ENCODE peak calls at places on chromosomes 13 and 19, in six cellular contexts. I is amniotic stem cell; S is AG09319; W is GM10248; O is stimulated activated naive CD8-positive, alpha-beta T cell treated with anti-CD3 and anti-CD28 coated beads, Interleukin-15, Interleukin-2, amounts not matched to agents 100 U/mL and 50 U/mL, for 24 hours; Q is stimulated activated CD8-positive, alpha-beta memory T cell treated with anti-CD3 and anti-CD28 coated beads, Interleukin-12 subunit alpha, Interleukin-12 subunit beta, amount 100 ng/mL, for 4 hours. Z is an unnamed sample.

GRCh38 chr13:95099541-95099940 is 201.7 kb downstream of the ABCC4 start:
- DNase-seq in I (no peak), S (no peak), W (no peak), O (no peak), Q (no peak), Z (no peak)

GRCh38 chr13:45784755-45785675 is 66.5 kb downstream of the SIAH3 start:
- DNase-seq in I (no peak), S (no peak), W (no peak), O (no peak), Q (no peak), Z (no peak)

GRCh38 chr13:33285420-33286124 is at the start of gene STARD13:
- DNase-seq in I (peak; percentile 98), S (peak; percentile 96), W (peak; percentile 47), O (peak; percentile 6), Q (no peak), Z (peak; percentile 93)

GRCh38 chr13:112744306-112745021 is 54.6 kb downstream of the ATP11A start:
- DNase-seq in I (no peak), S (no peak), W (no peak), O (no peak), Q (no peak), Z (no peak)

GRCh38 chr13:58597552-58597951 is 966.0 kb downstream of the PCDH17 start:
- DNase-seq in I (no peak), S (no peak), W (no peak), O (no peak), Q (no peak), Z (no peak)

GRCh38 chr13:51663980-51664957 is 80.0 kb downstream of the WDFY2 start:
- DNase-seq in I (no peak), S (no peak), W (no peak), O (no peak), Q (no peak), Z (no peak)

GRCh38 chr13:97141564-97142005 is 80.5 kb upstream of the MBNL2 start:
- DNase-seq in I (peak; percentile 70), S (peak; percentile 23), W (no peak), O (peak; percentile 6), Q (no peak), Z (no peak)

GRCh38 chr19:1250374-1251232 is 2.2 kb downstream of the MIDN start:
- DNase-seq in I (no peak), S (no peak), W (no peak), O (peak; percentile 60), Q (peak; percentile 54), Z (peak; percentile 60)

GRCh38 chr19:49413348-49413747 is 9.9 kb downstream of the PTH2 start:
- DNase-seq in I (no peak), S (no peak), W (no peak), O (no peak), Q (no peak), Z (no peak)

GRCh38 chr19:3370728-3371591 is 4.6 kb downstream of the NFIC start:
- DNase-seq in I (no peak), S (no peak), W (peak; percentile 65), O (no peak), Q (no peak), Z (no peak)

GRCh38 chr19:44725251-44725650 is 23.3 kb upstream of the BCL3 start:
- DNase-seq in I (no peak), S (no peak), W (no peak), O (no peak), Q (no peak), Z (no peak)

GRCh38 chr13:75399168-75399878 is 82.6 kb downstream of the TBC1D4 start:
- DNase-seq in I (peak; percentile 43), S (peak; percentile 16), W (no peak), O (no peak), Q (no peak), Z (no peak)

GRCh38 chr19:8858260-8858659 is 26.1 kb downstream of the MBD3L1 start:
- DNase-seq in I (no peak), S (no peak), W (no peak), O (no peak), Q (no peak), Z (no peak)

GRCh38 chr19:4452230-4452990 is 5.2 kb downstream of the UBXN6 start:
- DNase-seq in I (no peak), S (no peak), W (no peak), O (no peak), Q (no peak), Z (no peak)

GRCh38 chr13:63274772-63275171 is 1859.1 kb upstream of the PCDH20 start:
- DNase-seq in I (no peak), S (no peak), W (no peak), O (no peak), Q (no peak), Z (no peak)

GRCh38 chr19:55667958-55668357 is 7.1 kb upstream of the EPN1 start:
- DNase-seq in I (no peak), S (no peak), W (no peak), O (no peak), Q (no peak), Z (no peak)

GRCh38 chr19:12782174-12782423 is 6.7 kb upstream of the HOOK2 start:
- DNase-seq in I (no peak), S (no peak), W (no peak), O (no peak), Q (no peak), Z (no peak)

GRCh38 chr19:55210120-55210493 is 806 bp upstream of the PTPRH start:
- DNase-seq in I (peak; percentile 90), S (peak; percentile 69), W (no peak), O (no peak), Q (no peak), Z (no peak)

GRCh38 chr13:41505209-41505835 is 48.0 kb downstream of the RGCC start:
- DNase-seq in I (peak; percentile 80), S (peak; percentile 67), W (no peak), O (no peak), Q (no peak), Z (no peak)

GRCh38 chr19:52214241-52214640 is 24.4 kb downstream of the PPP2R1A start:
- DNase-seq in I (no peak), S (no peak), W (no peak), O (no peak), Q (no peak), Z (no peak)

GRCh38 chr19:1907563-1908363 is 2.6 kb downstream of the ADAT3 start:
- DNase-seq in I (no peak), S (no peak), W (no peak), O (no peak), Q (no peak), Z (no peak)

GRCh38 chr13:44237276-44237767 is 136.3 kb upstream of the SERP2 start:
- DNase-seq in I (peak; percentile 60), S (peak; percentile 64), W (peak; percentile 23), O (peak; percentile 14), Q (no peak), Z (no peak)

GRCh38 chr19:46606019-46606418 is 4.9 kb downstream of the CALM3 start:
- DNase-seq in I (no peak), S (no peak), W (peak; percentile 4), O (no peak), Q (no peak), Z (no peak)

GRCh38 chr19:49677232-49677881 is at the start of gene PRMT1:
- DNase-seq in I (no peak), S (no peak), W (no peak), O (peak; percentile 66), Q (peak; percentile 37), Z (peak; percentile 94)

GRCh38 chr19:45781282-45782161 is 768 bp downstream of the DMPK start:
- DNase-seq in I (no peak), S (no peak), W (no peak), O (no peak), Q (no peak), Z (no peak)

GRCh38 chr13:25167349-25167748 is 4.7 kb downstream of the AMER2 start:
- DNase-seq in I (no peak), S (no peak), W (no peak), O (no peak), Q (no peak), Z (no peak)

GRCh38 chr19:46349311-46349993 is 2.6 kb downstream of the PPP5C start:
- DNase-seq in I (no peak), S (no peak), W (no peak), O (no peak), Q (no peak), Z (no peak)

GRCh38 chr19:41264581-41265375 is 606 bp downstream of the HNRNPUL1 start:
- DNase-seq in I (no peak), S (no peak), W (peak; percentile 46), O (peak; percentile 76), Q (peak; percentile 18), Z (no peak)

GRCh38 chr19:15419413-15420025 is 731 bp upstream of the AKAP8L start:
- DNase-seq in I (no peak), S (no peak), W (no peak), O (no peak), Q (no peak), Z (no peak)

GRCh38 chr19:6811378-6811777 is 38.9 kb downstream of the VAV1 start:
- DNase-seq in I (no peak), S (no peak), W (no peak), O (no peak), Q (no peak), Z (no peak)

GRCh38 chr19:11964496-11964857 is 363 bp upstream of the ZNF763 start:
- DNase-seq in I (peak; percentile 28), S (no peak), W (no peak), O (no peak), Q (no peak), Z (peak; percentile 52)

GRCh38 chr13:65401315-65401714 is 1828.8 kb downstream of the PCDH9 start:
- DNase-seq in I (no peak), S (no peak), W (no peak), O (no peak), Q (no peak), Z (no peak)

GRCh38 chr19:29381353-29382203 is 144.2 kb upstream of the VSTM2B start:
- DNase-seq in I (no peak), S (no peak), W (no peak), O (no peak), Q (no peak), Z (no peak)

GRCh38 chr13:97386832-97387486 is 47.0 kb upstream of the RAP2A start:
- DNase-seq in I (no peak), S (no peak), W (no peak), O (peak; percentile 47), Q (no peak), Z (no peak)

GRCh38 chr19:35006999-35007365 is 6.9 kb downstream of the GRAMD1A start:
- DNase-seq in I (no peak), S (no peak), W (no peak), O (no peak), Q (no peak), Z (peak; percentile 22)

Z was measured in left lung.